ENCODE peak calls at places on chromosome 12, in eight cellular contexts. One of them, this sample, is unnamed.

GRCh38 chr12:76611533-76611932 is 52.0 kb upstream of the OSBPL8 start:
- DNase-seq in midbrain: no peak
- DNase-seq in kidney: no peak
- DNase-seq in AG08395: peak; percentile 72
- DNase-seq in tibial artery: no peak
- DNase-seq in HT-29: no peak
- DNase-seq in DND-41: no peak
- DNase-seq in neuronal stem cell: no peak
- DNase-seq in this sample: no peak

GRCh38 chr12:57049890-57050289 is at the start of gene MYO1A:
- DNase-seq in kidney: no peak
- DNase-seq in HT-29: peak; percentile 32
- DNase-seq in DND-41: no peak
- DNase-seq in midbrain: no peak
- DNase-seq in tibial artery: no peak
- DNase-seq in neuronal stem cell: peak; percentile 17
- DNase-seq in AG08395: peak; percentile 47
- DNase-seq in this sample: no peak

GRCh38 chr12:106131671-106132070 is 7.1 kb downstream of the NUAK1 start:
- DNase-seq in midbrain: no peak
- DNase-seq in tibial artery: no peak
- DNase-seq in AG08395: peak; percentile 57
- DNase-seq in kidney: no peak
- DNase-seq in neuronal stem cell: no peak
- DNase-seq in HT-29: no peak
- DNase-seq in DND-41: no peak
- DNase-seq in this sample: no peak

GRCh38 chr12:10771132-10771733 is 31.2 kb downstream of the TAS2R7 start:
- DNase-seq in neuronal stem cell: peak; percentile 4
- DNase-seq in DND-41: no peak
- DNase-seq in tibial artery: no peak
- DNase-seq in kidney: no peak
- DNase-seq in AG08395: peak; percentile 48
- DNase-seq in midbrain: peak; percentile 4
- DNase-seq in HT-29: peak; percentile 63
- DNase-seq in this sample: no peak

GRCh38 chr12:92551853-92552397 is 150.9 kb upstream of the PLEKHG7 start:
- DNase-seq in kidney: no peak
- DNase-seq in DND-41: no peak
- DNase-seq in midbrain: no peak
- DNase-seq in AG08395: peak; percentile 38
- DNase-seq in neuronal stem cell: no peak
- DNase-seq in tibial artery: no peak
- DNase-seq in HT-29: no peak
- DNase-seq in this sample: no peak

GRCh38 chr12:108914031-108914630 is 34.2 kb downstream of the DAO start:
- DNase-seq in neuronal stem cell: no peak
- DNase-seq in AG08395: peak; percentile 8
- DNase-seq in DND-41: no peak
- DNase-seq in HT-29: no peak
- DNase-seq in tibial artery: peak; percentile 57
- DNase-seq in midbrain: peak; percentile 30
- DNase-seq in kidney: no peak
- DNase-seq in this sample: no peak

GRCh38 chr12:123120452-123121166 is 30.3 kb downstream of the PITPNM2 start:
- DNase-seq in tibial artery: no peak
- DNase-seq in AG08395: no peak
- DNase-seq in HT-29: no peak
- DNase-seq in midbrain: no peak
- DNase-seq in neuronal stem cell: no peak
- DNase-seq in kidney: no peak
- DNase-seq in DND-41: no peak
- DNase-seq in this sample: no peak

GRCh38 chr12:9969673-9970072 is 1.5 kb upstream of the CLEC12A start:
- DNase-seq in AG08395: no peak
- DNase-seq in DND-41: no peak
- DNase-seq in HT-29: no peak
- DNase-seq in tibial artery: no peak
- DNase-seq in kidney: no peak
- DNase-seq in neuronal stem cell: no peak
- DNase-seq in midbrain: no peak
- DNase-seq in this sample: no peak

GRCh38 chr12:103401421-103401820 is 94.3 kb downstream of the C12orf42 start:
- DNase-seq in neuronal stem cell: no peak
- DNase-seq in tibial artery: no peak
- DNase-seq in midbrain: no peak
- DNase-seq in kidney: no peak
- DNase-seq in HT-29: peak; percentile 60
- DNase-seq in DND-41: no peak
- DNase-seq in AG08395: no peak
- DNase-seq in this sample: no peak

GRCh38 chr12:7787574-7788315 is 1.5 kb upstream of the NANOG start:
- DNase-seq in HT-29: no peak
- DNase-seq in kidney: no peak
- DNase-seq in midbrain: no peak
- DNase-seq in AG08395: peak; percentile 13
- DNase-seq in neuronal stem cell: no peak
- DNase-seq in DND-41: no peak
- DNase-seq in tibial artery: no peak
- DNase-seq in this sample: no peak

GRCh38 chr12:62332598-62332997 is 72.4 kb downstream of the USP15 start:
- DNase-seq in AG08395: peak; percentile 62
- DNase-seq in HT-29: no peak
- DNase-seq in kidney: no peak
- DNase-seq in DND-41: no peak
- DNase-seq in midbrain: no peak
- DNase-seq in neuronal stem cell: no peak
- DNase-seq in tibial artery: no peak
- DNase-seq in this sample: no peak

GRCh38 chr12:113727651-113728061 is 238.5 kb downstream of the RBM19 start:
- DNase-seq in DND-41: no peak
- DNase-seq in AG08395: peak; percentile 84
- DNase-seq in kidney: no peak
- DNase-seq in neuronal stem cell: no peak
- DNase-seq in midbrain: no peak
- DNase-seq in tibial artery: no peak
- DNase-seq in HT-29: no peak
- DNase-seq in this sample: no peak

GRCh38 chr12:51403744-51404143 is 12.5 kb upstream of the GALNT6 start:
- DNase-seq in neuronal stem cell: no peak
- DNase-seq in tibial artery: no peak
- DNase-seq in HT-29: no peak
- DNase-seq in kidney: no peak
- DNase-seq in DND-41: no peak
- DNase-seq in AG08395: no peak
- DNase-seq in midbrain: peak; percentile 29
- DNase-seq in this sample: no peak

GRCh38 chr12:106455100-106455499 is 97.6 kb downstream of the POLR3B start:
- DNase-seq in midbrain: peak; percentile 38
- DNase-seq in HT-29: no peak
- DNase-seq in AG08395: no peak
- DNase-seq in DND-41: no peak
- DNase-seq in kidney: no peak
- DNase-seq in tibial artery: no peak
- DNase-seq in neuronal stem cell: no peak
- DNase-seq in this sample: no peak

GRCh38 chr12:131749618-131750315 is 38.9 kb downstream of the SFSWAP start:
- DNase-seq in tibial artery: no peak
- DNase-seq in AG08395: no peak
- DNase-seq in midbrain: no peak
- DNase-seq in HT-29: no peak
- DNase-seq in neuronal stem cell: no peak
- DNase-seq in DND-41: no peak
- DNase-seq in kidney: no peak
- DNase-seq in this sample: no peak

GRCh38 chr12:122825773-122826724 is 9.2 kb upstream of the HIP1R start:
- DNase-seq in midbrain: no peak
- DNase-seq in neuronal stem cell: no peak
- DNase-seq in tibial artery: no peak
- DNase-seq in DND-41: no peak
- DNase-seq in kidney: no peak
- DNase-seq in HT-29: peak; percentile 43
- DNase-seq in AG08395: no peak
- DNase-seq in this sample: no peak

GRCh38 chr12:102993537-102993936 is 36.1 kb downstream of the ASCL1 start:
- DNase-seq in AG08395: no peak
- DNase-seq in kidney: no peak
- DNase-seq in tibial artery: no peak
- DNase-seq in DND-41: no peak
- DNase-seq in neuronal stem cell: no peak
- DNase-seq in HT-29: no peak
- DNase-seq in midbrain: no peak
- DNase-seq in this sample: no peak

GRCh38 chr12:12612403-12612802 is 727 bp downstream of the CREBL2 start:
- DNase-seq in HT-29: peak; percentile 38
- DNase-seq in DND-41: peak; percentile 37
- DNase-seq in AG08395: peak; percentile 51
- DNase-seq in neuronal stem cell: peak; percentile 15
- DNase-seq in kidney: no peak
- DNase-seq in midbrain: no peak
- DNase-seq in tibial artery: no peak
- DNase-seq in this sample: peak; percentile 31

GRCh38 chr12:51320311-51320694 is 3.7 kb downstream of the BIN2 start:
- DNase-seq in midbrain: no peak
- DNase-seq in neuronal stem cell: no peak
- DNase-seq in tibial artery: no peak
- DNase-seq in DND-41: no peak
- DNase-seq in kidney: no peak
- DNase-seq in HT-29: no peak
- DNase-seq in AG08395: no peak
- DNase-seq in this sample: no peak

GRCh38 chr12:54608156-54608555 is 19.7 kb upstream of the PPP1R1A start:
- DNase-seq in midbrain: no peak
- DNase-seq in AG08395: no peak
- DNase-seq in kidney: no peak
- DNase-seq in neuronal stem cell: no peak
- DNase-seq in tibial artery: no peak
- DNase-seq in HT-29: no peak
- DNase-seq in DND-41: no peak
- DNase-seq in this sample: no peak

GRCh38 chr12:93913845-93914244 is 234.5 kb upstream of the PLXNC1 start:
- DNase-seq in AG08395: no peak
- DNase-seq in HT-29: no peak
- DNase-seq in tibial artery: no peak
- DNase-seq in kidney: no peak
- DNase-seq in neuronal stem cell: no peak
- DNase-seq in midbrain: no peak
- DNase-seq in DND-41: no peak
- DNase-seq in this sample: no peak

GRCh38 chr12:34400423-34400881 is 378.2 kb downstream of the ALG10 start:
- DNase-seq in tibial artery: peak; percentile 15
- DNase-seq in neuronal stem cell: no peak
- DNase-seq in DND-41: no peak
- DNase-seq in kidney: peak; percentile 53
- DNase-seq in midbrain: no peak
- DNase-seq in HT-29: no peak
- DNase-seq in AG08395: no peak
- DNase-seq in this sample: no peak

GRCh38 chr12:76190249-76190648 is 105.8 kb upstream of the NAP1L1 start:
- DNase-seq in DND-41: no peak
- DNase-seq in tibial artery: no peak
- DNase-seq in kidney: no peak
- DNase-seq in neuronal stem cell: no peak
- DNase-seq in HT-29: no peak
- DNase-seq in AG08395: no peak
- DNase-seq in midbrain: no peak
- DNase-seq in this sample: no peak

GRCh38 chr12:40020261-40020691 is 85.6 kb downstream of the SLC2A13 start:
- DNase-seq in neuronal stem cell: no peak
- DNase-seq in kidney: no peak
- DNase-seq in midbrain: no peak
- DNase-seq in AG08395: no peak
- DNase-seq in tibial artery: no peak
- DNase-seq in DND-41: no peak
- DNase-seq in HT-29: no peak
- DNase-seq in this sample: no peak

GRCh38 chr12:20342111-20342510 is 26.2 kb upstream of the PDE3A start:
- DNase-seq in tibial artery: no peak
- DNase-seq in HT-29: no peak
- DNase-seq in kidney: no peak
- DNase-seq in AG08395: no peak
- DNase-seq in neuronal stem cell: no peak
- DNase-seq in midbrain: no peak
- DNase-seq in DND-41: no peak
- DNase-seq in this sample: no peak